ENCODE peak calls at places on chromosomes 5 and 9, in eight cellular contexts. N, A, W, C, G, Y, H and X are unnamed samples.

GRCh38 chr9:79471577-79472543 is 99.9 kb upstream of the TLE4 start:
- DNase-seq in A (peak; percentile 78), C (peak; percentile 42), Y (peak; percentile 76), H (peak; percentile 68), W (no peak), G (no peak), N (peak; percentile 73), X (no peak)

GRCh38 chr5:136840601-136841000 is 475.3 kb upstream of the TRPC7 start:
- DNase-seq in C (no peak), A (no peak), H (no peak), Y (no peak), W (no peak), N (no peak), G (no peak), X (no peak)

GRCh38 chr5:23591250-23591649 is 83.8 kb downstream of the PRDM9 start:
- DNase-seq in G (no peak), A (no peak), H (no peak), C (no peak), Y (no peak), N (no peak), W (no peak), X (no peak)

GRCh38 chr5:79666758-79667157 is 22.9 kb upstream of the CMYA5 start:
- DNase-seq in A (no peak), W (no peak), Y (no peak), H (no peak), N (peak; percentile 10), C (no peak), G (no peak), X (no peak)

GRCh38 chr5:113190347-113190746 is 213.7 kb downstream of the DCP2 start:
- DNase-seq in A (no peak), Y (no peak), W (no peak), C (no peak), H (no peak), N (no peak), G (no peak), X (no peak)

GRCh38 chr9:98958271-98958989 is 14.7 kb downstream of the COL15A1 start:
- DNase-seq in A (no peak), H (no peak), C (peak; percentile 68), Y (peak; percentile 80), W (no peak), N (peak; percentile 67), G (no peak), X (no peak)

GRCh38 chr9:86491634-86492266 is 137.5 kb upstream of the TUT7 start:
- DNase-seq in H (no peak), Y (no peak), C (no peak), W (no peak), A (no peak), G (no peak), N (no peak), X (no peak)

GRCh38 chr5:89043676-89044075 is 160.7 kb upstream of the MEF2C start:
- DNase-seq in G (no peak), Y (no peak), C (no peak), H (no peak), A (no peak), N (peak; percentile 62), W (no peak), X (no peak)

GRCh38 chr9:129284607-129285291 is 106.7 kb upstream of the IER5L start:
- DNase-seq in Y (no peak), W (no peak), C (no peak), A (peak; percentile 39), N (no peak), G (peak; percentile 63), H (peak; percentile 32), X (no peak)

GRCh38 chr5:44294492-44294891 is 94.7 kb downstream of the FGF10 start:
- DNase-seq in W (no peak), H (peak; percentile 55), Y (no peak), N (peak; percentile 0), A (peak; percentile 67), C (peak; percentile 15), G (no peak), X (no peak)

GRCh38 chr9:98314381-98315066 is 59.1 kb upstream of the TBC1D2 start:
- DNase-seq in A (no peak), C (no peak), N (peak; percentile 64), Y (peak; percentile 47), H (no peak), W (no peak), G (peak; percentile 25), X (no peak)

GRCh38 chr9:136951541-136952353 is at the start of gene LCN12:
- DNase-seq in C (no peak), W (no peak), G (peak; percentile 77), N (no peak), Y (no peak), H (no peak), A (no peak), X (no peak)

GRCh38 chr5:143605403-143606005 is 202.0 kb upstream of the NR3C1 start:
- DNase-seq in Y (peak; percentile 40), C (no peak), W (no peak), A (no peak), H (no peak), G (no peak), N (peak; percentile 54), X (no peak)

GRCh38 chr9:132575811-132576210 is 6.6 kb upstream of the BARHL1 start:
- DNase-seq in A (no peak), N (no peak), H (no peak), G (peak; percentile 43), C (no peak), W (no peak), Y (no peak), X (no peak)

GRCh38 chr5:59721741-59722140 is 171.8 kb downstream of the PDE4D start:
- DNase-seq in W (no peak), Y (no peak), G (no peak), C (no peak), A (no peak), H (no peak), N (no peak), X (no peak)

GRCh38 chr9:316382-316965 is 101.8 kb downstream of the DOCK8 start:
- DNase-seq in A (no peak), N (no peak), G (no peak), W (no peak), H (no peak), C (no peak), Y (no peak), X (no peak)

GRCh38 chr9:2109066-2109650 is 94.0 kb downstream of the SMARCA2 start:
- DNase-seq in W (no peak), A (no peak), Y (peak; percentile 15), N (peak; percentile 47), H (no peak), C (no peak), G (no peak), X (peak; percentile 88)

GRCh38 chr9:97475079-97475478 is 26.4 kb upstream of the TMOD1 start:
- DNase-seq in N (peak; percentile 21), A (no peak), G (no peak), H (no peak), W (no peak), Y (no peak), C (peak; percentile 71), X (no peak)

GRCh38 chr9:38644601-38645000 is 24.2 kb upstream of the ANKRD18A start:
- DNase-seq in Y (no peak), C (no peak), N (no peak), H (no peak), G (no peak), A (no peak), W (no peak), X (no peak)

GRCh38 chr9:95718263-95718662 is 157.2 kb upstream of the ERCC6L2 start:
- DNase-seq in Y (no peak), C (no peak), H (no peak), N (no peak), W (no peak), G (no peak), A (no peak), X (no peak)

DNA sequence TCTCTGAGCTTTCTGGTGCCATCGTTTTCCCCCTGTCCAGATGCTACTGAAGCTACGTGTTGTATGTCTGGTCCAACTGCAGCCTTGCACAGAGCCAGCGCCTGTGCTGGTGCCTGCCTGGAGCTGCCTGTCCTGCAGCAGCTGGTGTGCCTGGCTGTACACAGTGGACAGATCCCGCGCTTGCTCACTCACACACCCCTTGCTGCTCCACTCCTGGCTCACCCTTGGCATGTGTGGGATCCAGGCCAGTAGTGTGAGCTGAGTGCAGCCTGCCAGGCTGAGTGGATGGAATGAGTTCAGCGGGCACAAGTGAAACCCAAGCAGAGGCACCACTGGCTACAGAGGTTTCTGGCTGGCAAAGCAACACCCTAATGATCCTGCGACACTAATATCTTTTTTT is 40.4 kb downstream of the FER start:
- DNase-seq in A (peak; percentile 90), C (no peak), H (peak; percentile 84), N (no peak), Y (peak; percentile 16), W (no peak), G (no peak), X (no peak)
- H3K4me3 ChIP-seq in A (no peak overlapping the region), C (no peak overlapping the region), H (peak overlapping the region; percentile 13), N (no peak overlapping the region), Y (no peak overlapping the region), W (no peak overlapping the region), G (no peak overlapping the region), X (no peak overlapping the region)

DNA sequence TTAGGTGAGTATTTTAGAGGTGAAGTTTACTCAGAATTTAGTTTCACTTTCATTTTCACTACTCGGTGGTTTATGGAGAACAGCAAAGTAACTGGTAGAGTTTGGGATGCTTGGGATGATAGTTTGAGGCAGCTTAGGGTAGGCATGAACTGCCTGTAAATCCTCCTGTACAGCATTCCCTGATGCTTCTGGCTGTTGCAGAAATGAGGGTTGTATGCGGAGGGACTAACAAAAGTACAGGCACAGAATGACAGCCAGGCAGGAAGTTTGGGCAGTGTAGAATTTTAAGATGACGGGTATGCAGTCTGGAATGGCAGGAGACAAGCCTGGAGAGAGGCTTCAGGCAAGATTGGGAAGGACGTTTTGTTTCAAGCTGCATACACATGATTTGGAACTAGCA is 48.0 kb upstream of the FAM120AOS start:
- DNase-seq in A (no peak), Y (no peak), G (no peak), W (no peak), H (no peak), N (peak; percentile 39), C (no peak), X (no peak)
- H3K4me3 ChIP-seq in A (peak overlapping the region; percentile 22), Y (no peak overlapping the region), G (peak overlapping the region; percentile 61), W (peak overlapping the region; percentile 12), H (peak overlapping the region; percentile 53), N (peak overlapping the region; percentile 37), C (peak overlapping the region; percentile 11), X (no peak overlapping the region)

DNA sequence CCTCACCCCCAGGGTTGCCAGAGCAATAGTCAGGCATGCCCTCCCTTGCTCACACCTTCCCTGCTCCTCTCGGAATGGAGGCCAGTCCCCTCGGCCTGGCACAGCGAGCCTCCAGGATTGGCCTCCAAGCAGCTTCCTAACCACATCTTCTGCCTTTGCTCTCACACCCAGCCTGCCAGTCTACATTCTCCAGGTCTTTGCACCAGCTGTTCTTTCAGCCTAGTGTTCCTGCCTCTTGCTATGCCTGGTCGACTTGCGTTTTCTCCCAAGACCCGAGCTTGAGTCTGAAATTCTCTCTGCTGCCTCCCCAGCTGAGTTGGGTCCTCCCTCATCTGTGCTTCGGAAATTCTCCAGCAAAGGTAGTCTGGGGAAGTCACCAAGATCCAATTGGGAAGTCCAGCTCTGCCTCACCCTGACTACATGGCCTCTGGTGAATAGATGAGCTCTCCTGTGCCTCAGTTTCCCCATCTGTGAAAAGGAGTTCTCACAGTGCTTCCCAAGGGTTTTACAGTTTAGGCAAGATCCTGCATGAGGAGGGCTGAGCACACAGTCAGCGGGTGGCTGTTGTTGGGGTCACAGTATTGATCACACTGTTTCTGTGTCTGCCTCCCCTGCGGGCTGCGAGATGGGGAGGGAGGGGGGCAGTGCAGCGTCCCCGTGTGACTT is 31.9 kb upstream of the PSD2 start:
- DNase-seq in G (no peak), C (no peak), H (no peak), W (no peak), N (no peak), Y (no peak), A (no peak), X (no peak)
- H3K4me3 ChIP-seq in G (peak overlapping the region; percentile 36), C (no peak overlapping the region), H (no peak overlapping the region), W (no peak overlapping the region), N (no peak overlapping the region), Y (no peak overlapping the region), A (no peak overlapping the region), X (no peak overlapping the region)

GRCh38 chr9:20270176-20270575 is 352.1 kb downstream of the MLLT3 start:
- DNase-seq in N (no peak), W (no peak), A (no peak), G (no peak), C (no peak), Y (no peak), H (no peak), X (no peak)
- H3K4me3 ChIP-seq in N (no peak overlapping the region), W (no peak overlapping the region), A (no peak overlapping the region), G (no peak overlapping the region), C (no peak overlapping the region), Y (no peak overlapping the region), H (no peak overlapping the region), X (no peak overlapping the region)